ENCODE peak calls at places on chromosomes 4 and X, in nine cellular contexts. W, F, J, O, G, E, N, I and T are unnamed samples. For H3K27me3, the result is how much of the 10 kb centered on the place peaks cover.

GRCh38 chrX:47849776-47850175 is 13.1 kb downstream of the ZNF81 start:
- DNase-seq in W (no peak), F (no peak), J (no peak), O (no peak), G (no peak), E (no peak), N (no peak), I (no peak), T (no peak)

GRCh38 chrX:96436105-96436504 is 248.5 kb upstream of the DIAPH2 start:
- DNase-seq in W (no peak), F (no peak), J (no peak), O (no peak), G (peak), E (no peak), N (no peak), I (no peak), T (no peak)

GRCh38 chr4:56080384-56080783 is 131.6 kb downstream of the CEP135 start:
- DNase-seq in W (no peak), F (no peak), J (no peak), O (no peak), G (no peak), E (no peak), N (no peak), I (no peak), T (no peak)

GRCh38 chr4:121936101-121936500 is 15.8 kb downstream of the TRPC3 start:
- DNase-seq in W (no peak), F (no peak), J (no peak), O (no peak), G (no peak), E (no peak), N (no peak), I (no peak), T (no peak)

GRCh38 chr4:11120435-11120834 is 308.3 kb downstream of the HS3ST1 start:
- DNase-seq in W (no peak), F (no peak), J (no peak), O (no peak), G (no peak), E (no peak), N (no peak), I (no peak), T (no peak)

GRCh38 chr4:8090312-8090711 is 68.3 kb downstream of the ABLIM2 start:
- DNase-seq in W (peak), F (no peak), J (no peak), O (no peak), G (peak), E (no peak), N (peak), I (no peak), T (no peak)

GRCh38 chrX:115968436-115969252 is 201.9 kb upstream of the AGTR2 start:
- DNase-seq in W (peak), F (peak), J (peak), O (no peak), G (no peak), E (no peak), N (no peak), I (no peak), T (peak)

GRCh38 chrX:50779694-50780093 is 34.3 kb downstream of the SHROOM4 start:
- DNase-seq in W (peak), F (no peak), J (no peak), O (no peak), G (no peak), E (no peak), N (no peak), I (no peak), T (no peak)

GRCh38 chr4:156945532-156945931 is 26.1 kb downstream of the PDGFC start:
- DNase-seq in W (no peak), F (no peak), J (no peak), O (no peak), G (peak), E (no peak), N (no peak), I (no peak), T (no peak)

GRCh38 chr4:90542216-90542615 is 415.0 kb downstream of the CCSER1 start:
- DNase-seq in W (no peak), F (no peak), J (no peak), O (no peak), G (no peak), E (no peak), N (no peak), I (no peak), T (no peak)

GRCh38 chr4:155609455-155610059 is 57.1 kb upstream of the GUCY1A1 start:
- DNase-seq in W (no peak), F (no peak), J (no peak), O (no peak), G (no peak), E (no peak), N (no peak), I (no peak), T (no peak)

GRCh38 chr4:110840221-110840654 is 217.4 kb upstream of the PITX2 start:
- DNase-seq in W (no peak), F (no peak), J (no peak), O (no peak), G (peak), E (no peak), N (no peak), I (no peak), T (no peak)

GRCh38 chrX:110699109-110699508 is 96.5 kb downstream of the CHRDL1 start:
- DNase-seq in W (no peak), F (no peak), J (no peak), O (no peak), G (no peak), E (no peak), N (no peak), I (no peak), T (no peak)

GRCh38 chr4:45629717-45630116 is 494.1 kb downstream of the GABRG1 start:
- DNase-seq in W (no peak), F (no peak), J (no peak), O (no peak), G (no peak), E (no peak), N (no peak), I (no peak), T (no peak)

GRCh38 chrX:40167240-40168182 is 69.8 kb upstream of the BCOR start:
- DNase-seq in W (peak), F (peak), J (no peak), O (no peak), G (no peak), E (no peak), N (peak), I (no peak), T (peak)

GRCh38 chrX:43939187-43939926 is 33.8 kb downstream of the NDP start:
- DNase-seq in W (no peak), F (no peak), J (no peak), O (no peak), G (peak), E (no peak), N (no peak), I (no peak), T (no peak)

GRCh38 chrX:23503835-23504539 is 163.3 kb upstream of the PRDX4 start:
- DNase-seq in W (peak), F (peak), J (peak), O (peak), G (peak), E (peak), N (no peak), I (no peak), T (peak)

GRCh38 chr4:48296330-48296729 is 26.7 kb upstream of the TEC start:
- DNase-seq in W (no peak), F (no peak), J (no peak), O (no peak), G (no peak), E (no peak), N (no peak), I (no peak), T (no peak)

GRCh38 chr4:84879651-84880200 is 86.8 kb downstream of the WDFY3 start:
- DNase-seq in W (no peak), F (no peak), J (no peak), O (no peak), G (peak), E (no peak), N (no peak), I (no peak), T (no peak)

GRCh38 chrX:2965965-2966364 is 36.8 kb upstream of the ARSD start:
- DNase-seq in W (no peak), F (no peak), J (no peak), O (no peak), G (no peak), E (no peak), N (no peak), I (no peak), T (no peak)

GRCh38 chrX:100368167-100368566 is 41.9 kb downstream of the PCDH19 start:
- DNase-seq in W (no peak), F (peak), J (no peak), O (peak), G (peak), E (no peak), N (no peak), I (no peak), T (no peak)

GRCh38 chrX:100376581-100376980 is 33.5 kb downstream of the PCDH19 start:
- DNase-seq in W (no peak), F (no peak), J (no peak), O (no peak), G (no peak), E (no peak), N (no peak), I (no peak), T (no peak)

DNA sequence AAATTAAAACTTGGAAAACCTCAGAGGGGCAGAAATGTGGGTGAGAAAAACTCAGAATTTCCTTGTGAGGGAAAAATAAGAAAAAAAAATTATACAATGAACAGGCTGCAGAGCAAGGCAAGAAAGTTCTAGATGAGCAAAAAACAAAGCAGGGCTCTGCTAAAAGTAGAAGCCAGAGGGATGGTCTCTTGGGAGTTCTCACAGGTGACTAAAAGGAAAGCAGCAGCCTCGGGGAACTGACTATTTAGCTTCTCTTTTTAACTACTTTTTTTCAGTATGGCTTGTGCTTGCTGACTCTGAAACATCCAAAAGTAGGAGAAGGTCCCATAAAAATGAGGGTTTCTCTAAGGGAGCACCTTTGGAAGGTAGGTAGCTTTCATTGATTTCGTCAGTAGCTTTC is 36.4 kb downstream of the PCDH19 start:
- DNase-seq in W (no peak), F (no peak), J (no peak), O (no peak), G (no peak), E (no peak), N (no peak), I (no peak), T (no peak)
- H3K27me3 ChIP-seq in W (under half), F (under half), J (under half), O (under half), G (under half), E (under half), N (under half), I (under half), T (under half)

GRCh38 chr4:119726505-119726904 is 97.9 kb upstream of the PDE5A start:
- DNase-seq in W (no peak), F (no peak), J (no peak), O (no peak), G (no peak), E (no peak), N (no peak), I (no peak), T (no peak)
- H3K27ac ChIP-seq in W (no peak), F (no peak), J (peak), O (no peak), G (no peak), E (no peak), N (no peak), I (no peak), T (no peak)

DNA sequence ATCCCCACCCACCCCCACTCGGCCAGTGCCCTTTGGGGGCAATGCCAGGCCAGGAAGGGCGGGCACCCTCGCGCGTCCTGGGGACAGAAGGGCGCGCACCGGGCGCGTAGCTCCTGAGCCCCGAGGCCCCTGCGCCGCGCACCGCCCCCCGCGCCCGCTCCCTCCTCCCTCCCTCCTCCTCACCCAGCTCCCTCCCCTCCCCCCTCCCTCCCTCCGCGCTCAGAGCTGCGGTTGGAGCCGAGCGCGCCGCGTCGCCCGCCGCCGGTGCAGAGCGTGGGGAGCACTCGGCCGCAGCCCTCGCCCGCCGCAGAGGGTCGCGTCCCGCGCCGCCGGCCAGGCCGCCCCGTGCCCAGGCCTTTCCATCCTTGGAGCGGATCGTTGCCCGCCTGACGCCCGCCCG is at the start of gene ATP2B3:
- DNase-seq in W (no peak), F (no peak), J (no peak), O (no peak), G (no peak), E (no peak), N (no peak), I (no peak), T (no peak)
- H3K27me3 ChIP-seq in W (under half), F (under half), J (under half), O (under half), G (under half), E (under half), N (under half), I (under half), T (under half)

GRCh38 chr4:1815997-1816860 is 23.1 kb downstream of the FGFR3 start:
- DNase-seq in W (no peak), F (no peak), J (no peak), O (no peak), G (no peak), E (no peak), N (no peak), I (no peak), T (peak)

GRCh38 chr4:1814453-1814852 is 21.4 kb downstream of the FGFR3 start:
- DNase-seq in W (no peak), F (no peak), J (no peak), O (no peak), G (no peak), E (no peak), N (no peak), I (no peak), T (no peak)

GRCh38 chr4:1813231-1813630 is 20.1 kb downstream of the FGFR3 start:
- DNase-seq in W (no peak), F (no peak), J (no peak), O (no peak), G (no peak), E (no peak), N (no peak), I (no peak), T (peak)

GRCh38 chr4:1813915-1814314 is 20.8 kb downstream of the FGFR3 start:
- DNase-seq in W (no peak), F (no peak), J (no peak), O (no peak), G (no peak), E (no peak), N (no peak), I (no peak), T (no peak)

DNA sequence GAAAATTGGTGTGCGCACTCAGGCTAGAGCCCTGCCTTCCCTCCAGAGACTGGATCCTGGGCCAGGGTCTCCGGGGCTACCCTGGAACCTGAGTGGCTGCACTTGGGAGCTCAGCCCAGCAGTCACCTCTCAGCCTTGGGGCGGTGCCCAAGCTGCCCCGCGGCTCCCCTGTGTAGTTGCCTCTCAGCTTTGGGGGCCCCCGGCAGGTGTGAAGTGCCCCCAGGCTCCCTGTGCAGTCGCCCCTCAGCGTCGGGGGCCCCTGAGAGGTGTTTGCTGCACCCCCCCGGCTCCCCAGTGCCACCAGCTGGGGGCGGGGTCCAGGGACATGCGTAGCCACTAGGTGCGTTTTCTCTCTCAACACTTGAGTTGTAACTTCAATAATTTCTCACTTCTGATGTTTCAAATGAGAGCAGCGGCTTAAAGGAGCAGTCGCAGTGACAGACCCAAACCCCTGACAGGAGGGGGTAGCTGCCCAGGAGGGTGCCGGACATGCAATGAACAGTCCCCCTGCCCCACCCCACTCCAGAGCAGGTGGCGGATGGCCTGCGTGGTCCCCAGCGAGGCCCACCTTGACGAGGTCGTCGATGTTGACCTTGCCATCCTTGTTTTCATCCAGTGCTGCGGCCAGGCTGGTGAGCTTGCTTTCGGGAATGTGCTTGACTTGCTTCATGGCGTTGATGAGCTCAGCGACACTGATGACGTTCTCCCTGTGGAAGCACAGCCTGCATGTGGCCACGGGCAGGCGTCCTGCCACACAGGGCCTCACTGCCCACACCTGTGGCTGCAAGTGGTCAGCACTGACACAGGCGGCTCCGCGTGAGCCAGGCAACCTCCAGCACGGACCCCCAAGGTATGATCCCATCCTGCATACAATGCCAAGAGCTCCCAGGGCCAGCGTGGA is 22.3 kb downstream of the FGFR3 start:
- DNase-seq in W (no peak), F (no peak), J (no peak), O (no peak), G (no peak), E (no peak), N (no peak), I (no peak), T (peak)
- H3K27ac ChIP-seq in W (no peak), F (no peak), J (no peak), O (no peak), G (no peak), E (no peak), N (no peak), I (no peak), T (no peak)

GRCh38 chrX:10617964-10618342 is 2.4 kb downstream of the MID1 start:
- DNase-seq in W (no peak), F (no peak), J (no peak), O (no peak), G (peak), E (no peak), N (no peak), I (no peak), T (no peak)
- H3K27me3 ChIP-seq in W (under half), F (under half), J (under half), O (under half), G (under half), E (under half), N (under half), I (under half), T (under half)